ENCODE peak calls at places on chromosomes 16 and 17, in seven cellular contexts. W is K562, R is GM23248, N is neural progenitor cell, K is mesenchymal stem cell, S is neuronal stem cell, G is HCT116. P is an unnamed sample. For H3K4me1, the result is how much of the 10 kb centered on the place peaks cover.

GRCh38 chr16:11104168-11105037 is 151.6 kb downstream of the SOCS1 start:
- DNase-seq in R (no peak), K (no peak), G (no peak), S (no peak), N (no peak), W (no peak), P (no peak)

GRCh38 chr16:16183562-16183961 is 39.7 kb downstream of the ABCC6 start:
- DNase-seq in S (no peak), W (peak), G (no peak), R (no peak), N (peak), K (no peak), P (peak)

GRCh38 chr16:53789159-53789558 is 85.2 kb downstream of the FTO start:
- DNase-seq in S (no peak), R (peak), W (no peak), G (no peak), N (no peak), K (peak), P (no peak)

GRCh38 chr17:82627405-82627804 is 20.8 kb downstream of the WDR45B start:
- DNase-seq in S (no peak), R (no peak), K (no peak), G (no peak), N (no peak), W (no peak), P (no peak)

GRCh38 chr16:17277981-17278381 is 192.8 kb downstream of the XYLT1 start:
- DNase-seq in S (no peak), R (peak), W (peak), N (peak), G (peak), K (no peak), P (peak)

GRCh38 chr16:15811778-15812750 is 44.8 kb downstream of the MYH11 start:
- DNase-seq in G (no peak), N (peak), S (peak), R (peak), K (peak), W (no peak), P (no peak)

GRCh38 chr16:13291934-13292333 is 390.5 kb downstream of the SHISA9 start:
- DNase-seq in S (peak), R (no peak), N (peak), K (no peak), G (no peak), W (peak), P (peak)

GRCh38 chr17:16440814-16441629 is 25.7 kb downstream of the TRPV2 start:
- DNase-seq in N (no peak), S (no peak), K (no peak), G (no peak), W (no peak), R (peak), P (no peak)

GRCh38 chr17:6555331-6556120 is 829 bp downstream of the PITPNM3 start:
- DNase-seq in S (peak), N (peak), R (peak), G (no peak), W (no peak), K (peak), P (no peak)

GRCh38 chr16:11792404-11793260 is 4.4 kb downstream of the ZC3H7A start:
- DNase-seq in N (no peak), G (no peak), S (no peak), R (no peak), K (no peak), W (no peak), P (no peak)

GRCh38 chr17:61007980-61008379 is 330.3 kb downstream of the BCAS3 start:
- DNase-seq in S (no peak), K (peak), G (no peak), N (peak), W (no peak), R (no peak), P (no peak)

GRCh38 chr17:77640242-77640641 is 318.3 kb upstream of the TNRC6C start:
- DNase-seq in G (no peak), K (no peak), N (no peak), W (no peak), R (no peak), S (no peak), P (no peak)

GRCh38 chr17:82649501-82650261 is 1.4 kb upstream of the WDR45B start:
- DNase-seq in S (no peak), R (no peak), N (no peak), G (no peak), W (no peak), K (no peak), P (no peak)

GRCh38 chr17:2403044-2403443 is 2.2 kb upstream of the MNT start:
- DNase-seq in N (no peak), W (no peak), R (no peak), G (no peak), S (no peak), K (no peak), P (no peak)

GRCh38 chr16:88681084-88681680 is 5.1 kb downstream of the SNAI3 start:
- DNase-seq in S (no peak), G (no peak), K (no peak), N (peak), W (peak), R (no peak), P (peak)

GRCh38 chr17:40075216-40076100 is 12.7 kb downstream of the THRA start:
- DNase-seq in W (peak), S (peak), K (peak), R (peak), N (peak), G (no peak), P (peak)

GRCh38 chr17:32341141-32341856 is 674 bp downstream of the C17orf75 start:
- DNase-seq in K (peak), S (no peak), R (peak), W (peak), G (no peak), N (no peak), P (peak)

GRCh38 chr16:22297871-22298733 is 893 bp downstream of the POLR3E start:
- DNase-seq in S (peak), G (peak), N (peak), W (peak), R (peak), K (peak), P (peak)

GRCh38 chr17:50684612-50685333 is 22.9 kb downstream of the ANKRD40 start:
- DNase-seq in K (no peak), S (no peak), N (peak), W (no peak), G (no peak), R (no peak), P (no peak)

GRCh38 chr17:58899191-58899590 is 143.5 kb downstream of the PPM1E start:
- DNase-seq in R (no peak), N (no peak), W (no peak), G (no peak), K (no peak), S (no peak), P (no peak)

GRCh38 chr17:81911277-81911961 is at the start of gene PCYT2:
- DNase-seq in N (peak), G (peak), K (peak), S (peak), W (peak), R (peak), P (peak)

GRCh38 chr17:7204335-7204734 is 15.3 kb downstream of the DLG4 start:
- DNase-seq in W (no peak), N (no peak), K (no peak), G (no peak), S (no peak), R (no peak), P (no peak)

GRCh38 chr16:85378145-85379040 is 234.7 kb upstream of the GSE1 start:
- DNase-seq in R (no peak), W (no peak), N (no peak), K (no peak), S (no peak), G (no peak), P (no peak)
- H2AFZ ChIP-seq in R (no peak), W (no peak), N (no peak), K (no peak), S (no peak), G (no peak), P (no peak)

DNA sequence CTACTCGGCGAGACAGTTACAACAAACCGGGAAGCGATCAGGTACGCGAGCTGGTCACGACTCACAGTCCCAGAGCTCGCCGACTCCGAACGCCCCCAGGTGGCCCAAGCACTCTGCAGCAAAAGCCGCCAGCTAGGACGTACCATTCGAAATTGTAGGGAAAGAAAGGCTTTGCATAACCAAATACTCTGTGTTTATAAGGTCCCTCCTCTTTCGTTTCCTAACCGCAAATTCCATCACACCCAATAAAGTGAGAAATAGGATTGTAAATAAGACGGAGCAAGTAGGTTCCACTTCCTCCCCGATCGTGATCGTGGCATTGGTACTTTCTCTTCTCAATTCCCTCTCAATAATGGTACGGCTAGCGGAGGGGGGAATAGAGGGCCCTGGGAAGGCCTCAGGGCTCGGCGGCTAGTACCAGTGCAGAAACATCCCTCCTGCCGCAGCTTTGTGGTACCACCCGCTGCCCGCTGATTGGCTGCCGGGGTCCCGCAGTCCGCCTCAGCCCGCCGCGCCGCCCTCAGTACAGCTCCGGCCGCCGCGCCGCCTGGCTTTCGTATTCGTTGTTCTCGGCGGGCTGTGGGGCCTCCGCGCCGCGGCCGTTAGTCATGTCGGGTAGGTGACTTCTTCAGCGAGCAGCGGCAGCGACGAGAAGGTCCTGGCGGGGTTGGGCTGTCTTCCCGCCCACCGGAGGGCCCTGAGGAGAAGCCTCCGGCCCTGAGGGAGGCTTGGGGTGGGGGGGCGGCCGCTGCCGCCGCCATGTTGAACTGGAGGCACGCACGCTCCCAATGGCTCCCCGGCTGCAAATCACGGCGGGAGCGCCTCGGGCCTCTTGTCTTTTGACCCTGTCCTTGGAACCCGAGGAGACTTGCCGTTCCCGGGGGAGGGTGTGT is at the start of gene TAF15:
- DNase-seq in W (peak), K (peak), R (peak), S (peak), N (peak), G (peak), P (peak)
- H3K4me1 ChIP-seq in W (under half), K (under half), R (under half), S (under half), N (under half), G (under half), P (under half)

GRCh38 chr16:80231118-80231515 is 309.7 kb upstream of the DYNLRB2 start:
- DNase-seq in S (no peak), K (no peak), N (no peak), W (no peak), R (peak), G (no peak), P (no peak)
- H2AFZ ChIP-seq in S (no peak), K (no peak), N (no peak), W (no peak), R (peak), G (no peak), P (no peak)

GRCh38 chr16:75266738-75267630 is 15.6 kb upstream of the BCAR1 start:
- DNase-seq in S (no peak), K (no peak), N (no peak), W (no peak), R (no peak), G (no peak), P (no peak)

GRCh38 chr16:75263963-75264445 is 12.6 kb upstream of the BCAR1 start:
- DNase-seq in K (peak), S (no peak), R (peak), G (no peak), W (no peak), N (no peak), P (no peak)

GRCh38 chr16:75264531-75264998 is 13.1 kb upstream of the BCAR1 start:
- DNase-seq in R (peak), N (no peak), K (peak), G (no peak), S (no peak), W (no peak), P (no peak)

GRCh38 chr16:75265911-75266701 is 14.7 kb upstream of the BCAR1 start:
- DNase-seq in R (peak), K (peak), W (peak), G (no peak), S (peak), N (peak), P (peak)

GRCh38 chr16:75264999-75265910 is 13.8 kb upstream of the BCAR1 start:
- DNase-seq in G (no peak), N (no peak), W (no peak), K (peak), S (no peak), R (peak), P (no peak)
- H3K4me1 ChIP-seq in G (under half), N (under half), W (under half), K (half or more), S (under half), R (under half), P (under half)

GRCh38 chr16:78097522-78097921 is 1.9 kb upstream of the WWOX start:
- DNase-seq in S (no peak), K (no peak), R (no peak), W (no peak), N (no peak), G (no peak), P (no peak)
- H2AFZ ChIP-seq in S (no peak), K (no peak), R (no peak), W (no peak), N (no peak), G (no peak), P (no peak)

GRCh38 chr17:64160378-64160777 is 30.4 kb upstream of the ERN1 start:
- DNase-seq in S (no peak), G (no peak), R (peak), K (no peak), N (no peak), W (no peak), P (no peak)

GRCh38 chr17:64161380-64161779 is 31.4 kb upstream of the ERN1 start:
- DNase-seq in W (no peak), S (no peak), G (no peak), K (no peak), R (peak), N (no peak), P (no peak)

GRCh38 chr17:64158411-64158810 is 28.5 kb upstream of the ERN1 start:
- DNase-seq in R (no peak), N (no peak), W (no peak), S (no peak), G (no peak), K (no peak), P (no peak)

GRCh38 chr17:64157669-64158180 is 27.8 kb upstream of the ERN1 start:
- DNase-seq in G (no peak), R (no peak), S (no peak), K (no peak), W (no peak), N (peak), P (no peak)

DNA sequence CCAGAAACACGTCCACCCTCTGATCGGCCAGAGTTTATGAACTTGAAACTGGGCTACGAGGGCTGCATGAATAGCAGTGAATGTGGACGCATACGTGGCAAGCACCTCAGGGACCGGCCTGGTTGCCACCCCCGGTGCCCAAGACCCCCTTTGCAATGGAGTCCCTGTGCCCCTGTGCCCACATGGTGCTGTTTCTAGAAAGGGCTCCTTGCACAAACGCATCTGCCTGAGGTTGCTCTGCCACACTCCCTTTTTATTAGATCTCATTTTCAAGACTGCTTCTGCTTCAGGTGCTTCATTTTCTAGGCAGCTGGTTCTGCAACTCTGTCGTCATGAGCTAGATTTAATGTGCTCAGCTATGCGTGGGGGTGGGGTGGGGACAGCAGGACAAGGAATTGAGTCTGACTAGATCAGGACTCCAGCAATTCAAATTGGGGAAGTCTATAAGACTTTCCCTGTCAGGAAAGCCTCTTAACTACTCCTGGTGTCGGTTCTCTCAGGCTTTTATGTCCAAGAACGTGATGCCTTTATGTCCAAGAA is 29.2 kb upstream of the ERN1 start:
- DNase-seq in K (no peak), R (no peak), N (peak), S (no peak), G (no peak), W (no peak), P (no peak)
- H3K4me1 ChIP-seq in K (under half), R (under half), N (under half), S (under half), G (under half), W (under half), P (under half)